ENCODE peak calls at places on chromosomes 13 and 19, in eight cellular contexts. One of them, this sample, is unnamed.

GRCh38 chr13:37094840-37095239 is 10.6 kb downstream of the CSNK1A1L start:
- DNase-seq in stimulated activated effector memory CD8-positive, alpha-beta T cell treated with anti-CD3 and anti-CD28 coated beads, Interleukin-12 subunit alpha, Interleukin-12 subunit beta, amount 100 ng/mL, for 72 hours: no peak
- DNase-seq in NCI-H460: no peak
- DNase-seq in HFFc6: no peak
- DNase-seq in GM04503: no peak
- DNase-seq in heart right ventricle: no peak
- DNase-seq in hypothalamus: no peak
- DNase-seq in GM04504: no peak
- DNase-seq in this sample: no peak

GRCh38 chr13:52348081-52348480 is 57.9 kb downstream of the THSD1 start:
- DNase-seq in stimulated activated effector memory CD8-positive, alpha-beta T cell treated with anti-CD3 and anti-CD28 coated beads, Interleukin-12 subunit alpha, Interleukin-12 subunit beta, amount 100 ng/mL, for 72 hours: no peak
- DNase-seq in NCI-H460: no peak
- DNase-seq in HFFc6: peak
- DNase-seq in GM04503: peak
- DNase-seq in heart right ventricle: peak
- DNase-seq in hypothalamus: no peak
- DNase-seq in GM04504: peak
- DNase-seq in this sample: no peak

GRCh38 chr19:14475251-14476073 is at the start of gene PTGER1:
- DNase-seq in stimulated activated effector memory CD8-positive, alpha-beta T cell treated with anti-CD3 and anti-CD28 coated beads, Interleukin-12 subunit alpha, Interleukin-12 subunit beta, amount 100 ng/mL, for 72 hours: no peak
- DNase-seq in NCI-H460: no peak
- DNase-seq in HFFc6: no peak
- DNase-seq in GM04503: no peak
- DNase-seq in heart right ventricle: no peak
- DNase-seq in hypothalamus: no peak
- DNase-seq in GM04504: no peak
- DNase-seq in this sample: no peak

GRCh38 chr13:43374621-43375020 is 351.2 kb downstream of the DNAJC15 start:
- DNase-seq in stimulated activated effector memory CD8-positive, alpha-beta T cell treated with anti-CD3 and anti-CD28 coated beads, Interleukin-12 subunit alpha, Interleukin-12 subunit beta, amount 100 ng/mL, for 72 hours: no peak
- DNase-seq in NCI-H460: no peak
- DNase-seq in HFFc6: peak
- DNase-seq in GM04503: peak
- DNase-seq in heart right ventricle: no peak
- DNase-seq in hypothalamus: no peak
- DNase-seq in GM04504: peak
- DNase-seq in this sample: no peak

GRCh38 chr13:98345103-98345899 is 168.2 kb upstream of the RNF113B start:
- DNase-seq in stimulated activated effector memory CD8-positive, alpha-beta T cell treated with anti-CD3 and anti-CD28 coated beads, Interleukin-12 subunit alpha, Interleukin-12 subunit beta, amount 100 ng/mL, for 72 hours: no peak
- DNase-seq in NCI-H460: no peak
- DNase-seq in HFFc6: no peak
- DNase-seq in GM04503: no peak
- DNase-seq in heart right ventricle: no peak
- DNase-seq in hypothalamus: no peak
- DNase-seq in GM04504: no peak
- DNase-seq in this sample: no peak

GRCh38 chr13:49241296-49241695 is 6.4 kb upstream of the CDADC1 start:
- DNase-seq in stimulated activated effector memory CD8-positive, alpha-beta T cell treated with anti-CD3 and anti-CD28 coated beads, Interleukin-12 subunit alpha, Interleukin-12 subunit beta, amount 100 ng/mL, for 72 hours: no peak
- DNase-seq in NCI-H460: no peak
- DNase-seq in HFFc6: no peak
- DNase-seq in GM04503: no peak
- DNase-seq in heart right ventricle: no peak
- DNase-seq in hypothalamus: no peak
- DNase-seq in GM04504: no peak
- DNase-seq in this sample: no peak

GRCh38 chr19:956747-957451 is 27.2 kb upstream of the WDR18 start:
- DNase-seq in stimulated activated effector memory CD8-positive, alpha-beta T cell treated with anti-CD3 and anti-CD28 coated beads, Interleukin-12 subunit alpha, Interleukin-12 subunit beta, amount 100 ng/mL, for 72 hours: no peak
- DNase-seq in NCI-H460: no peak
- DNase-seq in HFFc6: peak
- DNase-seq in GM04503: no peak
- DNase-seq in heart right ventricle: no peak
- DNase-seq in hypothalamus: no peak
- DNase-seq in GM04504: peak
- DNase-seq in this sample: no peak

GRCh38 chr13:111907341-111907880 is 159.5 kb upstream of the SOX1 start:
- DNase-seq in stimulated activated effector memory CD8-positive, alpha-beta T cell treated with anti-CD3 and anti-CD28 coated beads, Interleukin-12 subunit alpha, Interleukin-12 subunit beta, amount 100 ng/mL, for 72 hours: no peak
- DNase-seq in NCI-H460: no peak
- DNase-seq in HFFc6: no peak
- DNase-seq in GM04503: no peak
- DNase-seq in heart right ventricle: no peak
- DNase-seq in hypothalamus: no peak
- DNase-seq in GM04504: no peak
- DNase-seq in this sample: no peak

GRCh38 chr13:112210401-112210800 is 143.5 kb downstream of the SOX1 start:
- DNase-seq in stimulated activated effector memory CD8-positive, alpha-beta T cell treated with anti-CD3 and anti-CD28 coated beads, Interleukin-12 subunit alpha, Interleukin-12 subunit beta, amount 100 ng/mL, for 72 hours: no peak
- DNase-seq in NCI-H460: peak
- DNase-seq in HFFc6: no peak
- DNase-seq in GM04503: no peak
- DNase-seq in heart right ventricle: no peak
- DNase-seq in hypothalamus: no peak
- DNase-seq in GM04504: no peak
- DNase-seq in this sample: no peak

GRCh38 chr19:6212403-6213265 is 67.1 kb downstream of the MLLT1 start:
- DNase-seq in stimulated activated effector memory CD8-positive, alpha-beta T cell treated with anti-CD3 and anti-CD28 coated beads, Interleukin-12 subunit alpha, Interleukin-12 subunit beta, amount 100 ng/mL, for 72 hours: no peak
- DNase-seq in NCI-H460: no peak
- DNase-seq in HFFc6: no peak
- DNase-seq in GM04503: no peak
- DNase-seq in heart right ventricle: no peak
- DNase-seq in hypothalamus: no peak
- DNase-seq in GM04504: no peak
- DNase-seq in this sample: no peak

GRCh38 chr13:104854007-104854406 is 1681.5 kb downstream of the EFNB2 start:
- DNase-seq in stimulated activated effector memory CD8-positive, alpha-beta T cell treated with anti-CD3 and anti-CD28 coated beads, Interleukin-12 subunit alpha, Interleukin-12 subunit beta, amount 100 ng/mL, for 72 hours: no peak
- DNase-seq in NCI-H460: no peak
- DNase-seq in HFFc6: no peak
- DNase-seq in GM04503: no peak
- DNase-seq in heart right ventricle: no peak
- DNase-seq in hypothalamus: no peak
- DNase-seq in GM04504: no peak
- DNase-seq in this sample: no peak

GRCh38 chr13:97030705-97031452 is 36.6 kb upstream of the OXGR1 start:
- DNase-seq in stimulated activated effector memory CD8-positive, alpha-beta T cell treated with anti-CD3 and anti-CD28 coated beads, Interleukin-12 subunit alpha, Interleukin-12 subunit beta, amount 100 ng/mL, for 72 hours: no peak
- DNase-seq in NCI-H460: peak
- DNase-seq in HFFc6: peak
- DNase-seq in GM04503: no peak
- DNase-seq in heart right ventricle: no peak
- DNase-seq in hypothalamus: no peak
- DNase-seq in GM04504: no peak
- DNase-seq in this sample: no peak

GRCh38 chr13:77143325-77143907 is 116.5 kb upstream of the FBXL3 start:
- DNase-seq in stimulated activated effector memory CD8-positive, alpha-beta T cell treated with anti-CD3 and anti-CD28 coated beads, Interleukin-12 subunit alpha, Interleukin-12 subunit beta, amount 100 ng/mL, for 72 hours: no peak
- DNase-seq in NCI-H460: no peak
- DNase-seq in HFFc6: no peak
- DNase-seq in GM04503: no peak
- DNase-seq in heart right ventricle: no peak
- DNase-seq in hypothalamus: no peak
- DNase-seq in GM04504: no peak
- DNase-seq in this sample: no peak

GRCh38 chr19:10566658-10567410 is 1.0 kb upstream of the KRI1 start:
- DNase-seq in stimulated activated effector memory CD8-positive, alpha-beta T cell treated with anti-CD3 and anti-CD28 coated beads, Interleukin-12 subunit alpha, Interleukin-12 subunit beta, amount 100 ng/mL, for 72 hours: peak
- DNase-seq in NCI-H460: no peak
- DNase-seq in HFFc6: no peak
- DNase-seq in GM04503: no peak
- DNase-seq in heart right ventricle: no peak
- DNase-seq in hypothalamus: peak
- DNase-seq in GM04504: no peak
- DNase-seq in this sample: peak

GRCh38 chr13:44516771-44517170 is 59.4 kb downstream of the TSC22D1 start:
- DNase-seq in stimulated activated effector memory CD8-positive, alpha-beta T cell treated with anti-CD3 and anti-CD28 coated beads, Interleukin-12 subunit alpha, Interleukin-12 subunit beta, amount 100 ng/mL, for 72 hours: no peak
- DNase-seq in NCI-H460: no peak
- DNase-seq in HFFc6: no peak
- DNase-seq in GM04503: no peak
- DNase-seq in heart right ventricle: no peak
- DNase-seq in hypothalamus: no peak
- DNase-seq in GM04504: no peak
- DNase-seq in this sample: no peak

GRCh38 chr13:64591981-64592380 is 2638.2 kb downstream of the PCDH9 start:
- DNase-seq in stimulated activated effector memory CD8-positive, alpha-beta T cell treated with anti-CD3 and anti-CD28 coated beads, Interleukin-12 subunit alpha, Interleukin-12 subunit beta, amount 100 ng/mL, for 72 hours: no peak
- DNase-seq in NCI-H460: no peak
- DNase-seq in HFFc6: peak
- DNase-seq in GM04503: peak
- DNase-seq in heart right ventricle: no peak
- DNase-seq in hypothalamus: no peak
- DNase-seq in GM04504: peak
- DNase-seq in this sample: no peak

GRCh38 chr13:110593430-110594130 is 21.8 kb upstream of the NAXD start:
- DNase-seq in stimulated activated effector memory CD8-positive, alpha-beta T cell treated with anti-CD3 and anti-CD28 coated beads, Interleukin-12 subunit alpha, Interleukin-12 subunit beta, amount 100 ng/mL, for 72 hours: no peak
- DNase-seq in NCI-H460: peak
- DNase-seq in HFFc6: peak
- DNase-seq in GM04503: no peak
- DNase-seq in heart right ventricle: no peak
- DNase-seq in hypothalamus: no peak
- DNase-seq in GM04504: no peak
- DNase-seq in this sample: no peak

GRCh38 chr19:44552324-44552723 is 22.8 kb upstream of the CEACAM20 start:
- DNase-seq in stimulated activated effector memory CD8-positive, alpha-beta T cell treated with anti-CD3 and anti-CD28 coated beads, Interleukin-12 subunit alpha, Interleukin-12 subunit beta, amount 100 ng/mL, for 72 hours: no peak
- DNase-seq in NCI-H460: peak
- DNase-seq in HFFc6: peak
- DNase-seq in GM04503: no peak
- DNase-seq in heart right ventricle: no peak
- DNase-seq in hypothalamus: no peak
- DNase-seq in GM04504: peak
- DNase-seq in this sample: no peak

GRCh38 chr13:79226250-79226649 is 179.8 kb downstream of the RBM26 start:
- DNase-seq in stimulated activated effector memory CD8-positive, alpha-beta T cell treated with anti-CD3 and anti-CD28 coated beads, Interleukin-12 subunit alpha, Interleukin-12 subunit beta, amount 100 ng/mL, for 72 hours: no peak
- DNase-seq in NCI-H460: no peak
- DNase-seq in HFFc6: no peak
- DNase-seq in GM04503: no peak
- DNase-seq in heart right ventricle: no peak
- DNase-seq in hypothalamus: no peak
- DNase-seq in GM04504: no peak
- DNase-seq in this sample: no peak

GRCh38 chr13:114259374-114259773 is 22.0 kb upstream of the UPF3A start:
- DNase-seq in stimulated activated effector memory CD8-positive, alpha-beta T cell treated with anti-CD3 and anti-CD28 coated beads, Interleukin-12 subunit alpha, Interleukin-12 subunit beta, amount 100 ng/mL, for 72 hours: no peak
- DNase-seq in NCI-H460: no peak
- DNase-seq in HFFc6: no peak
- DNase-seq in GM04503: no peak
- DNase-seq in heart right ventricle: no peak
- DNase-seq in hypothalamus: no peak
- DNase-seq in GM04504: no peak
- DNase-seq in this sample: no peak

GRCh38 chr19:6739390-6739883 is at the start of gene TRIP10:
- DNase-seq in stimulated activated effector memory CD8-positive, alpha-beta T cell treated with anti-CD3 and anti-CD28 coated beads, Interleukin-12 subunit alpha, Interleukin-12 subunit beta, amount 100 ng/mL, for 72 hours: peak
- DNase-seq in NCI-H460: peak
- DNase-seq in HFFc6: peak
- DNase-seq in GM04503: no peak
- DNase-seq in heart right ventricle: peak
- DNase-seq in hypothalamus: peak
- DNase-seq in GM04504: peak
- DNase-seq in this sample: peak

This sample was measured in activated B cell treated with CpG ODN at 0.5 μM for 24 hours.